ENCODE peak calls at places on chromosomes 2 and 18, in seven cellular contexts. One of them, this sample, is unnamed.

GRCh38 chr18:22545091-22545795 is 127.5 kb upstream of the CTAGE1 start:
- DNase-seq in CD4-positive, CD25-positive, alpha-beta regulatory T cell: no peak
- DNase-seq in NB4: no peak
- DNase-seq in pancreas: no peak
- DNase-seq in heart left ventricle: no peak
- DNase-seq in transverse colon: no peak
- DNase-seq in CD8-positive, alpha-beta memory T cell: no peak
- DNase-seq in this sample: no peak

GRCh38 chr2:196143641-196144236 is 27.6 kb downstream of the STK17B start:
- DNase-seq in CD4-positive, CD25-positive, alpha-beta regulatory T cell: no peak
- DNase-seq in NB4: no peak
- DNase-seq in pancreas: no peak
- DNase-seq in heart left ventricle: no peak
- DNase-seq in transverse colon: no peak
- DNase-seq in CD8-positive, alpha-beta memory T cell: no peak
- DNase-seq in this sample: no peak

GRCh38 chr2:58039170-58039611 is 7.4 kb upstream of the VRK2 start:
- DNase-seq in CD4-positive, CD25-positive, alpha-beta regulatory T cell: no peak
- DNase-seq in NB4: peak; percentile 67
- DNase-seq in pancreas: no peak
- DNase-seq in heart left ventricle: no peak
- DNase-seq in transverse colon: no peak
- DNase-seq in CD8-positive, alpha-beta memory T cell: no peak
- DNase-seq in this sample: peak; percentile 56

GRCh38 chr2:98148968-98149697 is 62.2 kb downstream of the VWA3B start:
- DNase-seq in CD4-positive, CD25-positive, alpha-beta regulatory T cell: peak; percentile 31
- DNase-seq in NB4: peak; percentile 81
- DNase-seq in pancreas: peak; percentile 36
- DNase-seq in heart left ventricle: no peak
- DNase-seq in transverse colon: no peak
- DNase-seq in CD8-positive, alpha-beta memory T cell: no peak
- DNase-seq in this sample: no peak

GRCh38 chr2:27807476-27807875 is 36.0 kb downstream of the MRPL33 start:
- DNase-seq in CD4-positive, CD25-positive, alpha-beta regulatory T cell: peak; percentile 18
- DNase-seq in NB4: peak; percentile 61
- DNase-seq in pancreas: peak; percentile 48
- DNase-seq in heart left ventricle: no peak
- DNase-seq in transverse colon: peak; percentile 32
- DNase-seq in CD8-positive, alpha-beta memory T cell: no peak
- DNase-seq in this sample: peak; percentile 11

GRCh38 chr2:95375532-95376221 is 26.8 kb upstream of the FAHD2A start:
- DNase-seq in CD4-positive, CD25-positive, alpha-beta regulatory T cell: no peak
- DNase-seq in NB4: no peak
- DNase-seq in pancreas: no peak
- DNase-seq in heart left ventricle: no peak
- DNase-seq in transverse colon: no peak
- DNase-seq in CD8-positive, alpha-beta memory T cell: no peak
- DNase-seq in this sample: no peak

GRCh38 chr2:124079045-124079444 is 54.0 kb downstream of the CNTNAP5 start:
- DNase-seq in CD4-positive, CD25-positive, alpha-beta regulatory T cell: no peak
- DNase-seq in NB4: no peak
- DNase-seq in pancreas: no peak
- DNase-seq in heart left ventricle: no peak
- DNase-seq in transverse colon: no peak
- DNase-seq in CD8-positive, alpha-beta memory T cell: no peak
- DNase-seq in this sample: no peak

GRCh38 chr2:121377676-121378075 is 92.7 kb upstream of the TFCP2L1 start:
- DNase-seq in CD4-positive, CD25-positive, alpha-beta regulatory T cell: no peak
- DNase-seq in NB4: no peak
- DNase-seq in pancreas: no peak
- DNase-seq in heart left ventricle: no peak
- DNase-seq in transverse colon: no peak
- DNase-seq in CD8-positive, alpha-beta memory T cell: no peak
- DNase-seq in this sample: no peak

GRCh38 chr2:106944220-106944619 is 58.3 kb upstream of the ST6GAL2 start:
- DNase-seq in CD4-positive, CD25-positive, alpha-beta regulatory T cell: no peak
- DNase-seq in NB4: no peak
- DNase-seq in pancreas: no peak
- DNase-seq in heart left ventricle: no peak
- DNase-seq in transverse colon: no peak
- DNase-seq in CD8-positive, alpha-beta memory T cell: no peak
- DNase-seq in this sample: no peak

GRCh38 chr2:14530506-14530905 is 102.0 kb upstream of the LRATD1 start:
- DNase-seq in CD4-positive, CD25-positive, alpha-beta regulatory T cell: no peak
- DNase-seq in NB4: no peak
- DNase-seq in pancreas: no peak
- DNase-seq in heart left ventricle: no peak
- DNase-seq in transverse colon: no peak
- DNase-seq in CD8-positive, alpha-beta memory T cell: no peak
- DNase-seq in this sample: no peak

GRCh38 chr2:42303252-42303651 is 57.8 kb downstream of the COX7A2L start:
- DNase-seq in CD4-positive, CD25-positive, alpha-beta regulatory T cell: no peak
- DNase-seq in NB4: no peak
- DNase-seq in pancreas: no peak
- DNase-seq in heart left ventricle: no peak
- DNase-seq in transverse colon: no peak
- DNase-seq in CD8-positive, alpha-beta memory T cell: no peak
- DNase-seq in this sample: no peak

GRCh38 chr2:199882667-199883066 is 28.4 kb upstream of the C2orf69 start:
- DNase-seq in CD4-positive, CD25-positive, alpha-beta regulatory T cell: no peak
- DNase-seq in NB4: no peak
- DNase-seq in pancreas: no peak
- DNase-seq in heart left ventricle: no peak
- DNase-seq in transverse colon: no peak
- DNase-seq in CD8-positive, alpha-beta memory T cell: no peak
- DNase-seq in this sample: no peak

GRCh38 chr2:135999899-136000298 is 14.5 kb upstream of the DARS1 start:
- DNase-seq in CD4-positive, CD25-positive, alpha-beta regulatory T cell: no peak
- DNase-seq in NB4: no peak
- DNase-seq in pancreas: no peak
- DNase-seq in heart left ventricle: no peak
- DNase-seq in transverse colon: no peak
- DNase-seq in CD8-positive, alpha-beta memory T cell: no peak
- DNase-seq in this sample: no peak

GRCh38 chr2:174683392-174683759 is 80.9 kb downstream of the CHRNA1 start:
- DNase-seq in CD4-positive, CD25-positive, alpha-beta regulatory T cell: peak; percentile 61
- DNase-seq in NB4: peak; percentile 84
- DNase-seq in pancreas: no peak
- DNase-seq in heart left ventricle: no peak
- DNase-seq in transverse colon: no peak
- DNase-seq in CD8-positive, alpha-beta memory T cell: no peak
- DNase-seq in this sample: peak; percentile 32

GRCh38 chr2:128357561-128358370 is 39.1 kb upstream of the HS6ST1 start:
- DNase-seq in CD4-positive, CD25-positive, alpha-beta regulatory T cell: no peak
- DNase-seq in NB4: no peak
- DNase-seq in pancreas: peak; percentile 2
- DNase-seq in heart left ventricle: no peak
- DNase-seq in transverse colon: no peak
- DNase-seq in CD8-positive, alpha-beta memory T cell: no peak
- DNase-seq in this sample: no peak

GRCh38 chr2:127759931-127760330 is 51.0 kb downstream of the WDR33 start:
- DNase-seq in CD4-positive, CD25-positive, alpha-beta regulatory T cell: no peak
- DNase-seq in NB4: no peak
- DNase-seq in pancreas: no peak
- DNase-seq in heart left ventricle: no peak
- DNase-seq in transverse colon: no peak
- DNase-seq in CD8-positive, alpha-beta memory T cell: no peak
- DNase-seq in this sample: no peak

GRCh38 chr2:106596844-106597243 is 109.7 kb downstream of the CD8B2 start:
- DNase-seq in CD4-positive, CD25-positive, alpha-beta regulatory T cell: peak; percentile 18
- DNase-seq in NB4: peak; percentile 20
- DNase-seq in pancreas: no peak
- DNase-seq in heart left ventricle: no peak
- DNase-seq in transverse colon: no peak
- DNase-seq in CD8-positive, alpha-beta memory T cell: no peak
- DNase-seq in this sample: peak; percentile 6

GRCh38 chr2:217837001-217837491 is 165.7 kb downstream of the TNS1 start:
- DNase-seq in CD4-positive, CD25-positive, alpha-beta regulatory T cell: no peak
- DNase-seq in NB4: peak; percentile 21
- DNase-seq in pancreas: no peak
- DNase-seq in heart left ventricle: peak; percentile 85
- DNase-seq in transverse colon: peak; percentile 71
- DNase-seq in CD8-positive, alpha-beta memory T cell: no peak
- DNase-seq in this sample: peak; percentile 12

GRCh38 chr2:65193446-65193845 is 34.2 kb upstream of the ACTR2 start:
- DNase-seq in CD4-positive, CD25-positive, alpha-beta regulatory T cell: no peak
- DNase-seq in NB4: peak; percentile 66
- DNase-seq in pancreas: no peak
- DNase-seq in heart left ventricle: no peak
- DNase-seq in transverse colon: no peak
- DNase-seq in CD8-positive, alpha-beta memory T cell: no peak
- DNase-seq in this sample: no peak

DNA sequence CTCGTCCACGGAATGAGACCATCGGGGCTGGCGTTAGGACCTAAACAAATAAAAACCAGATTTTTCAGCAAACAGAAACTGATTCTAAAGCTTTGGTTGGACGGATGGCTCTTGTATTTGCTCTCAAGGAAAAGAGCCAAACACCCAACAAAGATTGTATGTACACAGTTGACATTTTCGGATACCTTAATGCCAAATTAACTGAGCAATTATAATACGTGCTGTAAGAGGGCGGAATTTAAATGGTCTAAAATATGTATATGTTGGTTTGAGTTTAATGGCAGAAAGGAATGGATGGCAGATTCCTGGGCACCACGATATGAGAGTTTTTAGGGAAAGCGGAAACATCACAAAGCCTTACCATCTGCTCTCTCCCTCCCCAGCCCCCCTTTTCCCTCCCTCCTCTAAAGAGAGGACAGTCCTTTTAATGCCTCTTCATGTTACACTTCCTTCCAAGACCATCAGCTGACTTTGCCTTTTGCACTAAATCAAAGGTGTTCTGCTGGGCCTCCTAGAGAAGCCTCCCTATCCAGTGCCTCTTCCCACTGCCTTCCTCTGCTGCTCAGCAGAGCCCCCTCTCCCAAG is 33.2 kb downstream of the STAT1 start:
- DNase-seq in CD4-positive, CD25-positive, alpha-beta regulatory T cell: no peak
- DNase-seq in NB4: no peak
- DNase-seq in pancreas: no peak
- DNase-seq in heart left ventricle: no peak
- DNase-seq in transverse colon: no peak
- DNase-seq in CD8-positive, alpha-beta memory T cell: no peak
- DNase-seq in this sample: no peak
- H3K4me3 ChIP-seq in CD4-positive, CD25-positive, alpha-beta regulatory T cell: no peak overlapping the region
- H3K4me3 ChIP-seq in NB4: no peak overlapping the region
- H3K4me3 ChIP-seq in pancreas: no peak overlapping the region
- H3K4me3 ChIP-seq in heart left ventricle: no peak overlapping the region
- H3K4me3 ChIP-seq in transverse colon: no peak overlapping the region
- H3K4me3 ChIP-seq in CD8-positive, alpha-beta memory T cell: no peak overlapping the region
- H3K4me3 ChIP-seq in this sample: no peak overlapping the region

DNA sequence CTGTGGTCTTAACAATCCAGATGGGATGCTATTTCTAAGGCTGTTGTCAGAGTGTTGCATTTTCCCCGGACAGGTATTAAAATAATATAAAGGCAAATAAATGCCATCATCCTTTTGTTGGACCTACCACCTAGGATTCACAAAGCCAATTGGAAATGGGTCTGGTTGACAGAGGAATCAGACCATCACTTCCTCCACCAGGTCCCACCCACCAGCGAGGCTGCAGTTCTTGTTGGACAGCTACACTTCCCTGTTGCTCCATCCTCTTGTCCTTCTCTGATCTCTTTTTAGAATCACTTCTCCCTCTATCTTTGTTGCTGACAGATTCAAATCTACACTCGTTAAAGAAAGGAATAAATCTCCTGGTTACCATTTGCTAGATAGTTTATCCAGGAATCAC is 1.1 kb downstream of the TMEM169 start:
- DNase-seq in CD4-positive, CD25-positive, alpha-beta regulatory T cell: peak; percentile 45
- DNase-seq in NB4: peak; percentile 43
- DNase-seq in pancreas: no peak
- DNase-seq in heart left ventricle: no peak
- DNase-seq in transverse colon: peak; percentile 14
- DNase-seq in CD8-positive, alpha-beta memory T cell: no peak
- DNase-seq in this sample: no peak
- H3K4me3 ChIP-seq in CD4-positive, CD25-positive, alpha-beta regulatory T cell: peak overlapping the region; percentile 94
- H3K4me3 ChIP-seq in NB4: no peak overlapping the region
- H3K4me3 ChIP-seq in pancreas: no peak overlapping the region
- H3K4me3 ChIP-seq in heart left ventricle: no peak overlapping the region
- H3K4me3 ChIP-seq in transverse colon: no peak overlapping the region
- H3K4me3 ChIP-seq in CD8-positive, alpha-beta memory T cell: peak overlapping the region; percentile 90
- H3K4me3 ChIP-seq in this sample: no peak overlapping the region

GRCh38 chr2:74036010-74036409 is 51.3 kb downstream of the TET3 start:
- DNase-seq in CD4-positive, CD25-positive, alpha-beta regulatory T cell: no peak
- DNase-seq in NB4: no peak
- DNase-seq in pancreas: no peak
- DNase-seq in heart left ventricle: no peak
- DNase-seq in transverse colon: no peak
- DNase-seq in CD8-positive, alpha-beta memory T cell: no peak
- DNase-seq in this sample: no peak

GRCh38 chr2:74041182-74041581 is 56.5 kb downstream of the TET3 start:
- DNase-seq in CD4-positive, CD25-positive, alpha-beta regulatory T cell: no peak
- DNase-seq in NB4: peak; percentile 56
- DNase-seq in pancreas: no peak
- DNase-seq in heart left ventricle: no peak
- DNase-seq in transverse colon: no peak
- DNase-seq in CD8-positive, alpha-beta memory T cell: no peak
- DNase-seq in this sample: no peak

GRCh38 chr2:74039611-74040010 is 54.9 kb downstream of the TET3 start:
- DNase-seq in CD4-positive, CD25-positive, alpha-beta regulatory T cell: no peak
- DNase-seq in NB4: no peak
- DNase-seq in pancreas: no peak
- DNase-seq in heart left ventricle: no peak
- DNase-seq in transverse colon: no peak
- DNase-seq in CD8-positive, alpha-beta memory T cell: no peak
- DNase-seq in this sample: no peak

GRCh38 chr2:74036450-74037175 is 51.9 kb downstream of the TET3 start:
- DNase-seq in CD4-positive, CD25-positive, alpha-beta regulatory T cell: no peak
- DNase-seq in NB4: peak; percentile 54
- DNase-seq in pancreas: no peak
- DNase-seq in heart left ventricle: no peak
- DNase-seq in transverse colon: no peak
- DNase-seq in CD8-positive, alpha-beta memory T cell: no peak
- DNase-seq in this sample: no peak

DNA sequence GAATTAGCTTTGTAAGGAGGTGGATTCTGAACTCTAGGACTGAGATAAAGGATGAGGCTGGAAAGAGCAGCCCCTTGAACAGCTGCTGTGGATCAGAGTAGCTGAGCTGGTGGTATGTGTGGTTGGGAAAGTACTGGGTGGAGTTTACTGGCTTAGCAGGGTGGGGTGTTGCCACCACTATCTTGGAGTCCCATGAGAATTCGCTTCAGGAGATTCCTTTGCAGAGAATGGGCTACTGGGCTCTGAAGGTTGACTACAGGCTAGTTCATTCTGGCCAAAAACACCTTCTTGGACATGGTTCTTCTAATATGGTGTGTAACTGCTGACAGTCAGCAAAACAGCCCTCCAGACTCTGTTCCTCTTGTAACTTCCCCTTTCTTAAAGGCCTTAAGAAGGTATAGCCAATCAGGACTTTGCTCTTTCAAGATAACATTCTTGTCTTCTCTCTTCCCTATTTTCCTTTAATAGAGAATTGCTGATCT is 52.7 kb downstream of the TET3 start:
- DNase-seq in CD4-positive, CD25-positive, alpha-beta regulatory T cell: no peak
- DNase-seq in NB4: peak; percentile 92
- DNase-seq in pancreas: no peak
- DNase-seq in heart left ventricle: no peak
- DNase-seq in transverse colon: no peak
- DNase-seq in CD8-positive, alpha-beta memory T cell: no peak
- DNase-seq in this sample: peak; percentile 68
- H3K4me3 ChIP-seq in CD4-positive, CD25-positive, alpha-beta regulatory T cell: no peak overlapping the region
- H3K4me3 ChIP-seq in NB4: peak overlapping the region; percentile 16
- H3K4me3 ChIP-seq in pancreas: no peak overlapping the region
- H3K4me3 ChIP-seq in heart left ventricle: no peak overlapping the region
- H3K4me3 ChIP-seq in transverse colon: no peak overlapping the region
- H3K4me3 ChIP-seq in CD8-positive, alpha-beta memory T cell: peak overlapping the region; percentile 1
- H3K4me3 ChIP-seq in this sample: no peak overlapping the region

GRCh38 chr18:49321271-49321670 is 139.2 kb downstream of the DYM start:
- DNase-seq in CD4-positive, CD25-positive, alpha-beta regulatory T cell: no peak
- DNase-seq in NB4: no peak
- DNase-seq in pancreas: no peak
- DNase-seq in heart left ventricle: no peak
- DNase-seq in transverse colon: no peak
- DNase-seq in CD8-positive, alpha-beta memory T cell: no peak
- DNase-seq in this sample: no peak
- H3K4me3 ChIP-seq in CD4-positive, CD25-positive, alpha-beta regulatory T cell: no peak overlapping the region
- H3K4me3 ChIP-seq in NB4: no peak overlapping the region
- H3K4me3 ChIP-seq in pancreas: no peak overlapping the region
- H3K4me3 ChIP-seq in heart left ventricle: no peak overlapping the region
- H3K4me3 ChIP-seq in transverse colon: no peak overlapping the region
- H3K4me3 ChIP-seq in CD8-positive, alpha-beta memory T cell: no peak overlapping the region
- H3K4me3 ChIP-seq in this sample: no peak overlapping the region